ENCODE peak calls at places on chromosome 13, in six cellular contexts. One of them, this sample, is unnamed.

GRCh38 chr13:78436311-78436710 is 167.0 kb downstream of the POU4F1 start:
- DNase-seq in tibial artery: no peak
- DNase-seq in endothelial cell: no peak
- DNase-seq in choroid plexus epithelial cell: no peak
- DNase-seq in psoas muscle: no peak
- DNase-seq in GM13977: no peak
- DNase-seq in this sample: no peak

GRCh38 chr13:95298971-95299627 is 2.2 kb downstream of the ABCC4 start:
- DNase-seq in tibial artery: no peak
- DNase-seq in endothelial cell: no peak
- DNase-seq in choroid plexus epithelial cell: peak; percentile 90
- DNase-seq in psoas muscle: no peak
- DNase-seq in GM13977: peak; percentile 21
- DNase-seq in this sample: no peak

GRCh38 chr13:110186221-110186838 is 120.6 kb downstream of the COL4A1 start:
- DNase-seq in tibial artery: no peak
- DNase-seq in endothelial cell: no peak
- DNase-seq in choroid plexus epithelial cell: peak; percentile 34
- DNase-seq in psoas muscle: no peak
- DNase-seq in GM13977: no peak
- DNase-seq in this sample: no peak

GRCh38 chr13:113448885-113449692 is 4.2 kb downstream of the ADPRHL1 start:
- DNase-seq in tibial artery: no peak
- DNase-seq in endothelial cell: no peak
- DNase-seq in choroid plexus epithelial cell: no peak
- DNase-seq in psoas muscle: peak; percentile 67
- DNase-seq in GM13977: no peak
- DNase-seq in this sample: peak; percentile 46

GRCh38 chr13:53301449-53301848 is 272.8 kb downstream of the OLFM4 start:
- DNase-seq in tibial artery: no peak
- DNase-seq in endothelial cell: no peak
- DNase-seq in choroid plexus epithelial cell: no peak
- DNase-seq in psoas muscle: no peak
- DNase-seq in GM13977: no peak
- DNase-seq in this sample: no peak

GRCh38 chr13:59269476-59269875 is 894.3 kb downstream of the DIAPH3 start:
- DNase-seq in tibial artery: no peak
- DNase-seq in endothelial cell: no peak
- DNase-seq in choroid plexus epithelial cell: peak; percentile 80
- DNase-seq in psoas muscle: no peak
- DNase-seq in GM13977: no peak
- DNase-seq in this sample: no peak

GRCh38 chr13:75870397-75870801 is 234.3 kb downstream of the LMO7 start:
- DNase-seq in tibial artery: peak; percentile 23
- DNase-seq in endothelial cell: no peak
- DNase-seq in choroid plexus epithelial cell: peak; percentile 32
- DNase-seq in psoas muscle: no peak
- DNase-seq in GM13977: peak; percentile 19
- DNase-seq in this sample: no peak

GRCh38 chr13:22198001-22198400 is 527.1 kb downstream of the FGF9 start:
- DNase-seq in tibial artery: no peak
- DNase-seq in endothelial cell: no peak
- DNase-seq in choroid plexus epithelial cell: no peak
- DNase-seq in psoas muscle: no peak
- DNase-seq in GM13977: no peak
- DNase-seq in this sample: no peak

GRCh38 chr13:46961719-46962118 is 64.9 kb upstream of the HTR2A start:
- DNase-seq in tibial artery: peak; percentile 23
- DNase-seq in endothelial cell: no peak
- DNase-seq in choroid plexus epithelial cell: peak; percentile 89
- DNase-seq in psoas muscle: no peak
- DNase-seq in GM13977: peak; percentile 76
- DNase-seq in this sample: no peak

GRCh38 chr13:31035162-31035951 is 102.9 kb downstream of the TEX26 start:
- DNase-seq in tibial artery: peak; percentile 30
- DNase-seq in endothelial cell: no peak
- DNase-seq in choroid plexus epithelial cell: no peak
- DNase-seq in psoas muscle: no peak
- DNase-seq in GM13977: no peak
- DNase-seq in this sample: peak; percentile 50

GRCh38 chr13:94708031-94708571 is 4.2 kb downstream of the SOX21 start:
- DNase-seq in tibial artery: no peak
- DNase-seq in endothelial cell: no peak
- DNase-seq in choroid plexus epithelial cell: no peak
- DNase-seq in psoas muscle: no peak
- DNase-seq in GM13977: peak; percentile 36
- DNase-seq in this sample: no peak

GRCh38 chr13:80033286-80033685 is 307.6 kb downstream of the SPRY2 start:
- DNase-seq in tibial artery: no peak
- DNase-seq in endothelial cell: no peak
- DNase-seq in choroid plexus epithelial cell: no peak
- DNase-seq in psoas muscle: no peak
- DNase-seq in GM13977: no peak
- DNase-seq in this sample: no peak

GRCh38 chr13:80035096-80035495 is 305.8 kb downstream of the SPRY2 start:
- DNase-seq in tibial artery: no peak
- DNase-seq in endothelial cell: no peak
- DNase-seq in choroid plexus epithelial cell: no peak
- DNase-seq in psoas muscle: no peak
- DNase-seq in GM13977: no peak
- DNase-seq in this sample: no peak

GRCh38 chr13:80029170-80029569 is 311.8 kb downstream of the SPRY2 start:
- DNase-seq in tibial artery: no peak
- DNase-seq in endothelial cell: no peak
- DNase-seq in choroid plexus epithelial cell: no peak
- DNase-seq in psoas muscle: no peak
- DNase-seq in GM13977: no peak
- DNase-seq in this sample: no peak

GRCh38 chr13:80030491-80030890 is 310.4 kb downstream of the SPRY2 start:
- DNase-seq in tibial artery: no peak
- DNase-seq in endothelial cell: peak; percentile 6
- DNase-seq in choroid plexus epithelial cell: peak; percentile 33
- DNase-seq in psoas muscle: no peak
- DNase-seq in GM13977: no peak
- DNase-seq in this sample: no peak
- TF ChIP-seq CTCF in tibial artery: peak; percentile 19
- TF ChIP-seq CTCF in endothelial cell: no peak
- TF ChIP-seq CTCF in choroid plexus epithelial cell: peak; percentile 38
- TF ChIP-seq CTCF in psoas muscle: peak; percentile 27
- TF ChIP-seq CTCF in GM13977: peak; percentile 9
- TF ChIP-seq CTCF in this sample: no peak

GRCh38 chr13:79540504-79540903 is 59.5 kb downstream of the NDFIP2 start:
- DNase-seq in tibial artery: no peak
- DNase-seq in endothelial cell: no peak
- DNase-seq in choroid plexus epithelial cell: no peak
- DNase-seq in psoas muscle: no peak
- DNase-seq in GM13977: no peak
- DNase-seq in this sample: no peak

GRCh38 chr13:79547211-79547610 is 66.3 kb downstream of the NDFIP2 start:
- DNase-seq in tibial artery: no peak
- DNase-seq in endothelial cell: no peak
- DNase-seq in choroid plexus epithelial cell: no peak
- DNase-seq in psoas muscle: no peak
- DNase-seq in GM13977: no peak
- DNase-seq in this sample: no peak

GRCh38 chr13:79543883-79544282 is 62.9 kb downstream of the NDFIP2 start:
- DNase-seq in tibial artery: no peak
- DNase-seq in endothelial cell: no peak
- DNase-seq in choroid plexus epithelial cell: no peak
- DNase-seq in psoas muscle: no peak
- DNase-seq in GM13977: no peak
- DNase-seq in this sample: no peak

GRCh38 chr13:79538757-79539156 is 57.8 kb downstream of the NDFIP2 start:
- DNase-seq in tibial artery: no peak
- DNase-seq in endothelial cell: no peak
- DNase-seq in choroid plexus epithelial cell: no peak
- DNase-seq in psoas muscle: no peak
- DNase-seq in GM13977: no peak
- DNase-seq in this sample: no peak

DNA sequence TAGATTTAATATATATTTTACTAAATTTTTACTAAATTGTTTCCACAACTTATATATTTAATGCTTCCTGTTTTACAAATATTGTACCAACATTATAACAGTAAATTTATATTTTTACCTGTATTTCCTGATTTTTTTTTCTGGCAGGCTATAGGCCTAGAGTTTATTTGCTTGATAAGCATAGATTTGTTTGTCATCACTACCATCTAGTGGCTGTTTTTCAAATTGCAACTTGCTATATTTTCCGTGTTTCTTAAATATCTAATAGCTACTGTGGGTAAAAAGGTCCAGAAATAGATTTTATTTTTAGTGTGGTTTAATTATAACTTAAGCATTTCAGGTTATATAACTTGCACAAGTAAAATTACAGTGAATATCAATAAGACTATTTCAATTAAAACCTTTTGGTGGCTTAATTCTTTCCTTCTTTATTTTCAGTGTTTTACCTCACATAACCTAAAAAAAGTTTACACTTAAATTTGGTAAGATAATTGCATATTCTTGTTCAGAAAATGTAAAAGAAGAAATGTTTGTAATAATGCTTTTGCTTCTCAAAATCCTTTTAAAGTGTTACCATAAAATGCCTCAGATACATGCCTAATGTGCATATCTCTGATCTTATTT is 60.6 kb downstream of the NDFIP2 start:
- DNase-seq in tibial artery: no peak
- DNase-seq in endothelial cell: peak; percentile 28
- DNase-seq in choroid plexus epithelial cell: peak; percentile 85
- DNase-seq in psoas muscle: no peak
- DNase-seq in GM13977: peak; percentile 14
- DNase-seq in this sample: no peak
- TF ChIP-seq CTCF in tibial artery: peak; percentile 81
- TF ChIP-seq CTCF in endothelial cell: peak; percentile 98
- TF ChIP-seq CTCF in choroid plexus epithelial cell: peak; percentile 59
- TF ChIP-seq CTCF in psoas muscle: peak; percentile 94
- TF ChIP-seq CTCF in GM13977: peak; percentile 65
- TF ChIP-seq CTCF in this sample: peak; percentile 78

GRCh38 chr13:73722120-73722519 is 412.1 kb downstream of the KLF12 start:
- DNase-seq in tibial artery: no peak
- DNase-seq in endothelial cell: no peak
- DNase-seq in choroid plexus epithelial cell: peak; percentile 82
- DNase-seq in psoas muscle: no peak
- DNase-seq in GM13977: peak; percentile 39
- DNase-seq in this sample: no peak
- TF ChIP-seq CTCF in tibial artery: no peak
- TF ChIP-seq CTCF in endothelial cell: no peak
- TF ChIP-seq CTCF in choroid plexus epithelial cell: peak; percentile 68
- TF ChIP-seq CTCF in psoas muscle: no peak
- TF ChIP-seq CTCF in GM13977: peak; percentile 51
- TF ChIP-seq CTCF in this sample: no peak

DNA sequence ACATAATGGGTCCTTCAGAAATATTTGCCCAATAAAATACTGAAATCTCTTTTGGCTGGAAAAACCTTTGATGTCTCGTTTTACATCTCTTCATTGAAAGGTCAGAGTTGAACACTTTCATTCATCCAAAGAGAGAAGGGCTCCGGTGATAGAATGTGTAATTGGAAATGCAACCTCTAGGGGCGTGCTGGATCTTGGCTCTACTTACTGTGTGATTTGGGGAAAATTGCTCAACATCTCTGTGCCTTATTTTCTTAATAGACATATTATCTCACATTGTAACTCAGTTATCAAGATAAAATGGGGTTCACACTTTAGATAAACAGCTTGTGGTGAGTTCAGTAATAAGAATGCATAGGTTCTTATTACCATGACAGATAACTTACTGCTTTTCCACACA is 1444.1 kb downstream of the SLITRK5 start:
- DNase-seq in tibial artery: no peak
- DNase-seq in endothelial cell: no peak
- DNase-seq in choroid plexus epithelial cell: no peak
- DNase-seq in psoas muscle: no peak
- DNase-seq in GM13977: no peak
- DNase-seq in this sample: no peak
- TF ChIP-seq CTCF in tibial artery: no peak
- TF ChIP-seq CTCF in endothelial cell: peak; percentile 47
- TF ChIP-seq CTCF in choroid plexus epithelial cell: peak; percentile 2
- TF ChIP-seq CTCF in psoas muscle: no peak
- TF ChIP-seq CTCF in GM13977: peak; percentile 13
- TF ChIP-seq CTCF in this sample: no peak

GRCh38 chr13:23510979-23511735 is 59.1 kb upstream of the TNFRSF19 start:
- DNase-seq in tibial artery: no peak
- DNase-seq in endothelial cell: peak; percentile 9
- DNase-seq in choroid plexus epithelial cell: peak; percentile 78
- DNase-seq in psoas muscle: no peak
- DNase-seq in GM13977: peak; percentile 52
- DNase-seq in this sample: no peak

GRCh38 chr13:23513460-23513859 is 56.8 kb upstream of the TNFRSF19 start:
- DNase-seq in tibial artery: no peak
- DNase-seq in endothelial cell: no peak
- DNase-seq in choroid plexus epithelial cell: no peak
- DNase-seq in psoas muscle: no peak
- DNase-seq in GM13977: no peak
- DNase-seq in this sample: no peak

GRCh38 chr13:23514076-23514475 is 56.1 kb upstream of the TNFRSF19 start:
- DNase-seq in tibial artery: no peak
- DNase-seq in endothelial cell: no peak
- DNase-seq in choroid plexus epithelial cell: no peak
- DNase-seq in psoas muscle: no peak
- DNase-seq in GM13977: no peak
- DNase-seq in this sample: no peak

GRCh38 chr13:23515116-23515515 is 55.1 kb upstream of the TNFRSF19 start:
- DNase-seq in tibial artery: no peak
- DNase-seq in endothelial cell: no peak
- DNase-seq in choroid plexus epithelial cell: no peak
- DNase-seq in psoas muscle: no peak
- DNase-seq in GM13977: no peak
- DNase-seq in this sample: no peak

DNA sequence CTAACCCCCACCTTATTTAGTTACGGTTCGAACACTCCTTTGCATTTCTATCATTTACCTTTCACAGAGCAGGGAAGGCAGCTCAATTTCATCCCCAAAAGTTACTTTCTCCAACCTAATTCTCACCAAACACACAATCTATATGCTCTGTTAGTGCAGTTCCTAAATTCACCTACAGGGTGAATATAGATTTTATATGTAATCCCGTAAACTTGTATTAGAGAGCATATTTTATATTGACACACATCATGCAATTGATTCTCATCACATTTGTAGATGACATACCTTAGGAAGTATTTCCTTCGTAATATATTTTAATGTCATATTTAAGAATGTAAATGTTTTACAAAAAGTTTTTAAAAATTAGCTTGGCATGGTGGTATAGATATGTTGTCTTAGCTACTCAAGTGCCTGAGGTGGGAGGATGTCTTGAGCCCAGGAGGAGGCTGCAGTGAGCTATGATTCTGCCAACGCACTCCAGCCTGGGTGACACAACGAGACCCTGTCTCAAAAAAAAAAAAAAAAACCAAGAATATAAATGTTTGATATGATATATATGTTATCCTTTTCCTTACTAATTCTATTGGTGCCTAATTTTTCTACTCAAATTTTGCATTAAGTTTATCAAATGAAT is 57.3 kb upstream of the TNFRSF19 start:
- DNase-seq in tibial artery: no peak
- DNase-seq in endothelial cell: no peak
- DNase-seq in choroid plexus epithelial cell: no peak
- DNase-seq in psoas muscle: no peak
- DNase-seq in GM13977: no peak
- DNase-seq in this sample: no peak
- TF ChIP-seq CTCF in tibial artery: no peak
- TF ChIP-seq CTCF in endothelial cell: peak; percentile 70
- TF ChIP-seq CTCF in choroid plexus epithelial cell: no peak
- TF ChIP-seq CTCF in psoas muscle: no peak
- TF ChIP-seq CTCF in GM13977: no peak
- TF ChIP-seq CTCF in this sample: no peak

GRCh38 chr13:105207586-105208293 is 1327.7 kb downstream of the EFNB2 start:
- DNase-seq in tibial artery: no peak
- DNase-seq in endothelial cell: no peak
- DNase-seq in choroid plexus epithelial cell: peak; percentile 45
- DNase-seq in psoas muscle: no peak
- DNase-seq in GM13977: no peak
- DNase-seq in this sample: no peak

GRCh38 chr13:105202384-105202783 is 1333.1 kb downstream of the EFNB2 start:
- DNase-seq in tibial artery: no peak
- DNase-seq in endothelial cell: no peak
- DNase-seq in choroid plexus epithelial cell: peak; percentile 80
- DNase-seq in psoas muscle: no peak
- DNase-seq in GM13977: no peak
- DNase-seq in this sample: no peak
- TF ChIP-seq CTCF in tibial artery: peak; percentile 19
- TF ChIP-seq CTCF in endothelial cell: peak; percentile 81
- TF ChIP-seq CTCF in choroid plexus epithelial cell: peak; percentile 92
- TF ChIP-seq CTCF in psoas muscle: peak; percentile 15
- TF ChIP-seq CTCF in GM13977: peak; percentile 50
- TF ChIP-seq CTCF in this sample: no peak

This sample was measured in uterus.